ENCODE peak calls at places on chromosomes 12 and 14, in eight cellular contexts. Q, W, C, V, Z, H, J and M are unnamed samples.
A peak's percentile ranks its signal among the peaks of the same experiment; 100 is the strongest.

GRCh38 chr14:81303258-81303935 is 82.6 kb upstream of the GTF2A1 start:
- DNase-seq in Q (peak; percentile 32), W (peak; percentile 86), C (no peak), V (peak; percentile 87), Z (peak; percentile 73), H (no peak), J (no peak), M (peak; percentile 74)

GRCh38 chr14:92759300-92759678 is 10.9 kb upstream of the LGMN start:
- DNase-seq in Q (no peak), W (no peak), C (no peak), V (no peak), Z (peak; percentile 53), H (no peak), J (no peak), M (no peak)

GRCh38 chr12:130713581-130713991 is 2.5 kb downstream of the RIMBP2 start:
- DNase-seq in Q (no peak), W (no peak), C (no peak), V (peak; percentile 60), Z (no peak), H (no peak), J (peak; percentile 22), M (no peak)

GRCh38 chr12:10409387-10409786 is at the start of gene KLRC4:
- DNase-seq in Q (no peak), W (no peak), C (no peak), V (peak; percentile 66), Z (no peak), H (no peak), J (peak; percentile 18), M (no peak)

GRCh38 chr14:30564868-30565248 is 5.9 kb downstream of the G2E3 start:
- DNase-seq in Q (no peak), W (no peak), C (no peak), V (no peak), Z (no peak), H (no peak), J (no peak), M (no peak)

GRCh38 chr12:131862084-131862441 is 32.4 kb upstream of the ULK1 start:
- DNase-seq in Q (no peak), W (peak; percentile 55), C (no peak), V (no peak), Z (no peak), H (no peak), J (no peak), M (no peak)

GRCh38 chr14:35807131-35807961 is 1.7 kb downstream of the RALGAPA1 start:
- DNase-seq in Q (no peak), W (no peak), C (no peak), V (no peak), Z (no peak), H (no peak), J (no peak), M (no peak)

GRCh38 chr12:97561321-97562230 is 99.0 kb downstream of the RMST start:
- DNase-seq in Q (no peak), W (no peak), C (no peak), V (no peak), Z (no peak), H (no peak), J (no peak), M (no peak)

GRCh38 chr12:129310346-129310745 is 457.1 kb downstream of the GLT1D1 start:
- DNase-seq in Q (no peak), W (no peak), C (no peak), V (no peak), Z (no peak), H (no peak), J (no peak), M (no peak)

GRCh38 chr12:104737682-104738370 is 220.3 kb downstream of the SLC41A2 start:
- DNase-seq in Q (no peak), W (peak; percentile 52), C (no peak), V (peak; percentile 44), Z (no peak), H (no peak), J (peak; percentile 39), M (no peak)

GRCh38 chr12:131494741-131495524 is 216.0 kb upstream of the SFSWAP start:
- DNase-seq in Q (no peak), W (no peak), C (no peak), V (no peak), Z (no peak), H (no peak), J (no peak), M (no peak)

GRCh38 chr12:56529656-56530055 is 8.0 kb downstream of the RBMS2 start:
- DNase-seq in Q (no peak), W (no peak), C (no peak), V (no peak), Z (no peak), H (no peak), J (no peak), M (no peak)

GRCh38 chr12:48442191-48442828 is 30.0 kb upstream of the ANP32D start:
- DNase-seq in Q (no peak), W (no peak), C (no peak), V (no peak), Z (no peak), H (peak; percentile 21), J (no peak), M (no peak)

GRCh38 chr12:96989916-96990315 is 82.9 kb downstream of the NEDD1 start:
- DNase-seq in Q (no peak), W (no peak), C (no peak), V (peak; percentile 38), Z (peak; percentile 5), H (peak; percentile 27), J (no peak), M (no peak)

GRCh38 chr12:94725375-94726168 is 75.2 kb upstream of the TMCC3 start:
- DNase-seq in Q (no peak), W (no peak), C (no peak), V (no peak), Z (no peak), H (peak; percentile 30), J (no peak), M (no peak)

GRCh38 chr12:116400671-116401357 is 123.3 kb upstream of the MED13L start:
- DNase-seq in Q (no peak), W (no peak), C (no peak), V (no peak), Z (no peak), H (no peak), J (no peak), M (no peak)

GRCh38 chr12:52615912-52616311 is 2.4 kb downstream of the KRT73 start:
- DNase-seq in Q (no peak), W (no peak), C (no peak), V (no peak), Z (no peak), H (no peak), J (no peak), M (no peak)

GRCh38 chr14:61253064-61253753 is 27.9 kb downstream of the TMEM30B start:
- DNase-seq in Q (no peak), W (no peak), C (no peak), V (no peak), Z (no peak), H (no peak), J (no peak), M (no peak)

GRCh38 chr14:71319646-71320045 is 412.4 kb downstream of the PCNX1 start:
- DNase-seq in Q (no peak), W (no peak), C (no peak), V (peak; percentile 28), Z (peak; percentile 11), H (peak; percentile 39), J (no peak), M (no peak)

GRCh38 chr14:74670726-74671125 is 42.2 kb downstream of the AREL1 start:
- DNase-seq in Q (no peak), W (no peak), C (no peak), V (no peak), Z (no peak), H (no peak), J (no peak), M (no peak)

GRCh38 chr12:5246196-5246595 is 185.7 kb upstream of the NTF3 start:
- DNase-seq in Q (no peak), W (no peak), C (no peak), V (no peak), Z (no peak), H (no peak), J (no peak), M (no peak)

GRCh38 chr12:54033106-54033979 is 493 bp downstream of the HOXC5 start:
- DNase-seq in Q (no peak), W (peak; percentile 90), C (no peak), V (peak; percentile 55), Z (no peak), H (peak; percentile 61), J (peak; percentile 64), M (peak; percentile 60)

GRCh38 chr12:95997911-95998510 is 1.9 kb upstream of the HAL start:
- DNase-seq in Q (no peak), W (no peak), C (no peak), V (no peak), Z (no peak), H (no peak), J (no peak), M (no peak)

GRCh38 chr14:24368562-24369252 is 723 bp downstream of the NFATC4 start:
- DNase-seq in Q (peak; percentile 76), W (peak; percentile 89), C (no peak), V (no peak), Z (peak; percentile 16), H (peak; percentile 33), J (peak; percentile 79), M (peak; percentile 70)

GRCh38 chr12:66548338-66549049 is 130.4 kb downstream of the GRIP1 start:
- DNase-seq in Q (no peak), W (no peak), C (no peak), V (no peak), Z (no peak), H (no peak), J (no peak), M (no peak)

GRCh38 chr14:104148433-104149277 is 10.3 kb downstream of the KIF26A start:
- DNase-seq in Q (peak; percentile 21), W (peak; percentile 65), C (no peak), V (no peak), Z (no peak), H (no peak), J (no peak), M (no peak)

GRCh38 chr14:37122288-37122687 is 50.1 kb downstream of the SLC25A21 start:
- DNase-seq in Q (no peak), W (no peak), C (no peak), V (no peak), Z (no peak), H (no peak), J (no peak), M (no peak)

GRCh38 chr12:128025856-128026255 is 241.1 kb upstream of the TMEM132C start:
- DNase-seq in Q (no peak), W (no peak), C (no peak), V (no peak), Z (no peak), H (no peak), J (no peak), M (no peak)

GRCh38 chr14:105894125-105894977 is 368.0 kb downstream of the TMEM121 start:
- DNase-seq in Q (peak; percentile 21), W (peak; percentile 47), C (no peak), V (no peak), Z (no peak), H (no peak), J (no peak), M (peak; percentile 44)

GRCh38 chr14:65357091-65357490 is 55.4 kb upstream of the FUT8 start:
- DNase-seq in Q (no peak), W (no peak), C (no peak), V (no peak), Z (no peak), H (no peak), J (no peak), M (no peak)

GRCh38 chr12:22684526-22685118 is 59.7 kb downstream of the ETNK1 start:
- DNase-seq in Q (no peak), W (no peak), C (no peak), V (no peak), Z (no peak), H (peak; percentile 12), J (peak; percentile 5), M (no peak)

GRCh38 chr14:33259764-33260163 is 321.1 kb downstream of the NPAS3 start:
- DNase-seq in Q (no peak), W (no peak), C (no peak), V (no peak), Z (no peak), H (no peak), J (no peak), M (no peak)

GRCh38 chr14:41607966-41608663 is 1.4 kb downstream of the LRFN5 start:
- DNase-seq in Q (no peak), W (peak; percentile 61), C (no peak), V (peak; percentile 35), Z (no peak), H (peak; percentile 10), J (peak; percentile 89), M (no peak)